ENCODE peak calls at places on chromosomes 4 and X, in nine cellular contexts. F is colonic mucosa; N is A549; C is adipocyte; Y is CD4-positive, alpha-beta T cell; A is GM03348; I is fibroblast of gingiva; G is stimulated activated CD4-positive, alpha-beta T cell treated with anti-CD3 and anti-CD28 coated beads, TNF-alpha, amount 100 ng/mL, for 1 hour; B is right lobe of liver. R is an unnamed sample.

GRCh38 chr4:82792912-82793649 is 5.5 kb downstream of the SCD5 start:
- DNase-seq in F (no peak), N (no peak), C (peak; percentile 29), Y (no peak), A (peak; percentile 15), I (no peak), G (no peak), B (no peak), R (no peak)

GRCh38 chr4:183413562-183414200 is 30.8 kb upstream of the CDKN2AIP start:
- DNase-seq in F (no peak), N (no peak), C (no peak), Y (no peak), A (no peak), I (no peak), G (no peak), B (no peak), R (no peak)

GRCh38 chr4:129240816-129241215 is 144.9 kb downstream of the C4orf33 start:
- DNase-seq in F (no peak), N (no peak), C (peak; percentile 14), Y (no peak), A (no peak), I (no peak), G (no peak), B (peak; percentile 72), R (no peak)

GRCh38 chrX:13939741-13940597 is 89.7 kb downstream of the GEMIN8 start:
- DNase-seq in F (no peak), N (no peak), C (peak; percentile 5), Y (no peak), A (no peak), I (no peak), G (no peak), B (no peak), R (no peak)

GRCh38 chr4:118888666-118889312 is at the start of gene SYNPO2:
- DNase-seq in F (peak; percentile 55), N (peak; percentile 54), C (peak; percentile 93), Y (no peak), A (peak; percentile 90), I (peak; percentile 75), G (no peak), B (peak; percentile 55), R (peak; percentile 42)

GRCh38 chr4:6464842-6465588 is 7.4 kb downstream of the PPP2R2C start:
- DNase-seq in F (no peak), N (peak; percentile 31), C (no peak), Y (no peak), A (no peak), I (no peak), G (no peak), B (peak; percentile 11), R (no peak)

GRCh38 chr4:37430718-37431416 is 186.3 kb downstream of the NWD2 start:
- DNase-seq in F (peak; percentile 42), N (no peak), C (no peak), Y (no peak), A (no peak), I (no peak), G (no peak), B (no peak), R (no peak)

GRCh38 chrX:25998687-25999086 is 139.5 kb upstream of the MAGEB18 start:
- DNase-seq in F (no peak), N (no peak), C (no peak), Y (no peak), A (no peak), I (no peak), G (no peak), B (no peak), R (no peak)

GRCh38 chr4:23932935-23933334 is 43.1 kb upstream of the PPARGC1A start:
- DNase-seq in F (no peak), N (no peak), C (peak; percentile 45), Y (no peak), A (peak; percentile 11), I (peak; percentile 61), G (no peak), B (no peak), R (no peak)

GRCh38 chrX:8914636-8915035 is 113.5 kb upstream of the FAM9A start:
- DNase-seq in F (no peak), N (no peak), C (no peak), Y (no peak), A (peak; percentile 10), I (no peak), G (no peak), B (no peak), R (no peak)